ENCODE peak calls at places on chromosomes 13 and 19, in ten cellular contexts. L is tibial nerve, Z is thyroid gland, C is testis, K is adrenal gland, P is breast epithelium, G is HCT116, W is NB4, U is transverse colon, I is HepG2. D is an unnamed sample.

GRCh38 chr19:35909684-35910035 is 1.6 kb upstream of the TYROBP start:
- DNase-seq in L (no peak), Z (no peak), C (no peak), K (no peak), P (no peak), G (no peak), W (no peak), U (no peak), I (no peak), D (no peak)

GRCh38 chr19:29909545-29909944 is 32.5 kb upstream of the URI1 start:
- DNase-seq in L (no peak), Z (no peak), C (no peak), K (no peak), P (no peak), G (no peak), W (no peak), U (no peak), I (no peak), D (peak; percentile 42)

GRCh38 chr19:6970478-6970877 is 50.8 kb downstream of the MBD3L2B start:
- DNase-seq in L (no peak), Z (no peak), C (no peak), K (no peak), P (no peak), G (peak; percentile 41), W (peak; percentile 90), U (no peak), I (no peak), D (no peak)

GRCh38 chr13:74047925-74048324 is 86.3 kb downstream of the KLF12 start:
- DNase-seq in L (no peak), Z (no peak), C (no peak), K (no peak), P (no peak), G (peak; percentile 7), W (no peak), U (peak; percentile 44), I (no peak), D (no peak)

GRCh38 chr19:18422530-18423191 is 3.5 kb downstream of the SSBP4 start:
- DNase-seq in L (no peak), Z (no peak), C (no peak), K (no peak), P (no peak), G (no peak), W (no peak), U (no peak), I (no peak), D (no peak)

GRCh38 chr13:28376604-28377003 is 118.3 kb downstream of the FLT1 start:
- DNase-seq in L (no peak), Z (peak; percentile 19), C (no peak), K (no peak), P (no peak), G (no peak), W (peak; percentile 31), U (no peak), I (no peak), D (no peak)

GRCh38 chr13:50685491-50685890 is 158.0 kb downstream of the DLEU7 start:
- DNase-seq in L (peak; percentile 77), Z (peak; percentile 81), C (peak; percentile 94), K (peak; percentile 71), P (peak; percentile 44), G (no peak), W (no peak), U (peak; percentile 41), I (no peak), D (no peak)

GRCh38 chr19:56080669-56081401 is 40.3 kb downstream of the ZNF787 start:
- DNase-seq in L (peak; percentile 75), Z (peak; percentile 82), C (peak; percentile 90), K (peak; percentile 86), P (peak; percentile 65), G (peak; percentile 39), W (peak; percentile 88), U (peak; percentile 85), I (peak; percentile 52), D (peak; percentile 95)

GRCh38 chr19:42246869-42247630 is 4.6 kb upstream of the GSK3A start:
- DNase-seq in L (no peak), Z (no peak), C (peak; percentile 78), K (peak; percentile 75), P (no peak), G (no peak), W (no peak), U (no peak), I (no peak), D (peak; percentile 90)

GRCh38 chr19:3224346-3225325 is at the start of gene CELF5:
- DNase-seq in L (no peak), Z (peak; percentile 46), C (peak; percentile 46), K (peak; percentile 41), P (peak; percentile 20), G (no peak), W (peak; percentile 33), U (peak; percentile 53), I (no peak), D (no peak)

GRCh38 chr19:42032428-42032827 is 37.6 kb downstream of the GRIK5 start:
- DNase-seq in L (no peak), Z (no peak), C (no peak), K (no peak), P (no peak), G (no peak), W (no peak), U (no peak), I (no peak), D (no peak)

DNA sequence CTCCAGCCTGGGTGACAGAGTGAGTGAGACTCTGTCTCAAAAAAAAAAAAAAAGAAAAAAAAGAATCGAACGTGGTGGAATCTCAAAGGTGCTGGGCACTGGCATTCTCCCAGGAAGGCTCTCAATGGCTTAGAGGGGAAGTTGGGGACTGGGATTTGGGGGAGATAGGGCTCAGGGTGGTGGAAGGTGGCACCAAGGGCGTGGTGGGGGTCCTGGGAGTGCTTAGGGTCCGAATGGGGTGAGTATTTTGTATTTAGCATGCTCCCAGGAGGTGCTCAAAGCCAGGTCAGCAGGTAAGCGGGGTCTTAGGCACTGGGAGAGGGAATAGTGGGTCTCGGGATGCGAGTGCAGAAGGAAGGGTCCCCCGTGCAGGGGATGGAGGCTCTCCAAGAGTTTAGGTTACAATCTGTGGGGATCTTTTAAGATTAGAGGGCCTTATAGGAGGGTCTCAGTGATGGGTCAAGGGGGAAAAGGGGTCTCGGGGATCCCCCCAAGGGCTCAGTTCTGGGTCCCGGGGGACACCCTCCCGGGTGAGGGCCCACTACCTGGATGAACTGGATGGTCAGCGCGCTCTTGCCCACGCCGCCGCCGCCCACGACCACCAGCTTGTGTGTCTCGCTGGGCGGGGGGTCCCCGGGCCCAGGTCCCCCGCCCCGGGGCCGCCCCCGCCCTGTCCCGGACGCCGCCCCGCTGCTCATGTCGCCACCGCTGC is 386 bp downstream of the RRAS start:
- DNase-seq in L (peak; percentile 20), Z (peak; percentile 60), C (no peak), K (no peak), P (peak; percentile 50), G (no peak), W (peak; percentile 24), U (peak; percentile 19), I (no peak), D (no peak)
- TF ChIP-seq POLR2A in L (peak; percentile 36), Z (no peak), C (no peak), K (no peak), P (no peak), G (no peak), W (no peak), U (no peak), I (no peak), D (peak; percentile 54)

GRCh38 chr19:1223018-1223855 is 14.6 kb downstream of the CBARP start:
- DNase-seq in L (no peak), Z (no peak), C (peak; percentile 63), K (peak; percentile 69), P (no peak), G (no peak), W (peak; percentile 71), U (no peak), I (no peak), D (no peak)
- TF ChIP-seq CTCF in L (no peak), Z (no peak), C (peak; percentile 43), K (peak; percentile 42), P (no peak), G (peak; percentile 36), W (peak; percentile 51), U (peak; percentile 30), I (peak; percentile 65), D (no peak)

GRCh38 chr19:48755787-48756674 is 707 bp downstream of the FGF21 start:
- DNase-seq in L (no peak), Z (no peak), C (no peak), K (no peak), P (no peak), G (no peak), W (no peak), U (no peak), I (no peak), D (no peak)
- TF ChIP-seq POLR2A in L (no peak), Z (no peak), C (no peak), K (no peak), P (no peak), G (no peak), W (no peak), U (no peak), I (no peak), D (no peak)

GRCh38 chr13:24011266-24011665 is 114.0 kb upstream of the C1QTNF9B start:
- DNase-seq in L (no peak), Z (no peak), C (no peak), K (no peak), P (no peak), G (no peak), W (no peak), U (no peak), I (no peak), D (no peak)

GRCh38 chr13:24008679-24009078 is 111.4 kb upstream of the C1QTNF9B start:
- DNase-seq in L (no peak), Z (no peak), C (no peak), K (no peak), P (no peak), G (no peak), W (no peak), U (no peak), I (no peak), D (no peak)

GRCh38 chr13:24013189-24013588 is 115.9 kb upstream of the C1QTNF9B start:
- DNase-seq in L (no peak), Z (no peak), C (no peak), K (no peak), P (no peak), G (no peak), W (no peak), U (no peak), I (no peak), D (no peak)

GRCh38 chr13:24016046-24016445 is 118.7 kb upstream of the C1QTNF9B start:
- DNase-seq in L (no peak), Z (no peak), C (no peak), K (no peak), P (no peak), G (no peak), W (no peak), U (no peak), I (no peak), D (no peak)

DNA sequence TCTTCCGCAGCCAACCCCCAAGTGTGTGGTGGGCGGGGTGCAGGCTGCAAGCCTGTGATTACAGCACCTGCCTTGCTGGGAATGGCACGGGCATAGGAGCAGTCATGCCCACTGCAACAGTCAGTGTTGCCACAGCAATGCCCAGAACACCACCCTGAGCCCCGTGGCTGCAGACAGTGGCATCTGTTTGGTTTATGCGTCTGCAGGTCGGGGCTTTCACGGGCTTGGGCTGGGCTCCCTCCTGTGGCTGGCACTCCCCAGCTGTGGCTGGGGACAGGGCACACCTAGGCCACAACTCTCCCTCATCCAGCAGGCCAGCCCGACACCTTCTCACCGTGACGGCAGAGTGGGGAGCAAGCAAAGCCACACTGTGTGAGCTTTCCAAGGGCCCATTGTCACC is 115.3 kb upstream of the C1QTNF9B start:
- DNase-seq in L (no peak), Z (no peak), C (no peak), K (no peak), P (no peak), G (no peak), W (no peak), U (no peak), I (no peak), D (no peak)
- TF ChIP-seq CTCF in L (no peak), Z (no peak), C (no peak), K (no peak), P (no peak), G (no peak), W (no peak), U (no peak), I (no peak), D (no peak)

D was measured in esophagus muscularis mucosa.